ENCODE peak calls at places on chromosomes 3 and 15, in four cellular contexts. One of them, this sample, is unnamed.
A peak's percentile ranks its signal among the peaks of the same experiment; 100 is the strongest.

GRCh38 chr3:46925585-46925934 is 48.0 kb downstream of the PTH1R start:
- DNase-seq in cardiac fibroblast: no peak
- DNase-seq in HepG2: no peak
- DNase-seq in NB4: no peak
- DNase-seq in this sample: no peak

GRCh38 chr3:104988491-104988890 is 378.2 kb upstream of the ALCAM start:
- DNase-seq in cardiac fibroblast: peak; percentile 7
- DNase-seq in HepG2: no peak
- DNase-seq in NB4: no peak
- DNase-seq in this sample: no peak

GRCh38 chr15:80662129-80662528 is 33.0 kb upstream of the ABHD17C start:
- DNase-seq in cardiac fibroblast: no peak
- DNase-seq in HepG2: no peak
- DNase-seq in NB4: peak; percentile 11
- DNase-seq in this sample: no peak

GRCh38 chr3:194937751-194938358 is 252.2 kb downstream of the FAM43A start:
- DNase-seq in cardiac fibroblast: peak; percentile 29
- DNase-seq in HepG2: no peak
- DNase-seq in NB4: no peak
- DNase-seq in this sample: no peak

GRCh38 chr3:149368201-149368849 is 9.1 kb downstream of the TM4SF1 start:
- DNase-seq in cardiac fibroblast: peak; percentile 58
- DNase-seq in HepG2: no peak
- DNase-seq in NB4: no peak
- DNase-seq in this sample: no peak

GRCh38 chr3:131988209-131988608 is 46.6 kb downstream of the CPNE4 start:
- DNase-seq in cardiac fibroblast: no peak
- DNase-seq in HepG2: no peak
- DNase-seq in NB4: no peak
- DNase-seq in this sample: no peak

GRCh38 chr3:194572944-194573491 is 60.2 kb downstream of the TMEM44 start:
- DNase-seq in cardiac fibroblast: peak; percentile 93
- DNase-seq in HepG2: no peak
- DNase-seq in NB4: no peak
- DNase-seq in this sample: no peak

GRCh38 chr3:138941259-138941885 is 5.6 kb downstream of the FOXL2 start:
- DNase-seq in cardiac fibroblast: peak; percentile 60
- DNase-seq in HepG2: peak; percentile 44
- DNase-seq in NB4: peak; percentile 22
- DNase-seq in this sample: no peak

GRCh38 chr3:179732661-179733348 is 80.0 kb downstream of the USP13 start:
- DNase-seq in cardiac fibroblast: no peak
- DNase-seq in HepG2: peak; percentile 85
- DNase-seq in NB4: no peak
- DNase-seq in this sample: no peak

GRCh38 chr3:129228891-129229585 is 20.4 kb upstream of the COPG1 start:
- DNase-seq in cardiac fibroblast: peak; percentile 86
- DNase-seq in HepG2: peak; percentile 77
- DNase-seq in NB4: peak; percentile 26
- DNase-seq in this sample: peak; percentile 37

GRCh38 chr3:107954845-107955244 is 136.0 kb downstream of the CD47 start:
- DNase-seq in cardiac fibroblast: no peak
- DNase-seq in HepG2: no peak
- DNase-seq in NB4: peak; percentile 45
- DNase-seq in this sample: no peak

GRCh38 chr3:120816728-120817127 is 74.2 kb downstream of the GTF2E1 start:
- DNase-seq in cardiac fibroblast: no peak
- DNase-seq in HepG2: no peak
- DNase-seq in NB4: no peak
- DNase-seq in this sample: no peak

GRCh38 chr3:152083058-152083457 is 185.7 kb upstream of the MBNL1 start:
- DNase-seq in cardiac fibroblast: no peak
- DNase-seq in HepG2: no peak
- DNase-seq in NB4: no peak
- DNase-seq in this sample: no peak

GRCh38 chr15:31352911-31353811 is 26.5 kb downstream of the KLF13 start:
- DNase-seq in cardiac fibroblast: peak; percentile 78
- DNase-seq in HepG2: no peak
- DNase-seq in NB4: peak; percentile 92
- DNase-seq in this sample: peak; percentile 86

GRCh38 chr3:53071882-53072431 is 26.1 kb upstream of the SFMBT1 start:
- DNase-seq in cardiac fibroblast: no peak
- DNase-seq in HepG2: no peak
- DNase-seq in NB4: no peak
- DNase-seq in this sample: no peak

GRCh38 chr15:91961357-91961756 is 107.8 kb downstream of the SLCO3A1 start:
- DNase-seq in cardiac fibroblast: no peak
- DNase-seq in HepG2: no peak
- DNase-seq in NB4: no peak
- DNase-seq in this sample: no peak

GRCh38 chr15:71802770-71803169 is 7.6 kb upstream of the NR2E3 start:
- DNase-seq in cardiac fibroblast: no peak
- DNase-seq in HepG2: no peak
- DNase-seq in NB4: peak; percentile 14
- DNase-seq in this sample: no peak

GRCh38 chr15:100861511-100861991 is 18.1 kb upstream of the ALDH1A3 start:
- DNase-seq in cardiac fibroblast: peak; percentile 39
- DNase-seq in HepG2: no peak
- DNase-seq in NB4: no peak
- DNase-seq in this sample: no peak

GRCh38 chr3:186964071-186964470 is 33.7 kb downstream of the ST6GAL1 start:
- DNase-seq in cardiac fibroblast: no peak
- DNase-seq in HepG2: no peak
- DNase-seq in NB4: no peak
- DNase-seq in this sample: no peak

GRCh38 chr3:178297204-178297603 is 239.0 kb upstream of the KCNMB2 start:
- DNase-seq in cardiac fibroblast: peak; percentile 59
- DNase-seq in HepG2: no peak
- DNase-seq in NB4: no peak
- DNase-seq in this sample: no peak

GRCh38 chr15:31452595-31453557 is 126.2 kb downstream of the KLF13 start:
- DNase-seq in cardiac fibroblast: no peak
- DNase-seq in HepG2: no peak
- DNase-seq in NB4: no peak
- DNase-seq in this sample: no peak

GRCh38 chr15:94125131-94125530 is 106.2 kb upstream of the MCTP2 start:
- DNase-seq in cardiac fibroblast: peak; percentile 10
- DNase-seq in HepG2: no peak
- DNase-seq in NB4: no peak
- DNase-seq in this sample: no peak

DNA sequence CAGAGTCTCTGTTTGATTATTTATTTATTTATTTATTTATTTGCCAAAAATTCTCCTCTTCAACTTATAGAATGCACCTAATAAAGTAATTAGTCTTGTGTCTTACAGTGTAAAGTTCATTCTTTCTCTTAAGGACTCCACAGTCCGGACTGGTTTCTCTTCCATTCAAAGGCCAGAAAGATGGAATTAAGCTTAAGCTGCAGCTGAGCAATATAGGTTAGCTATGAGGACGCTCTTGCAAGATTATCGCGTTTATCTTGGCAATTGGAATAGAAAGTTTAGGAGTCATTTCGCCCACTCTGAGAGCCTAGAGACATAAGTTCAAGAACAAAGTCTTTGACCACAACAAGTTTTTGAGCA is 15.0 kb downstream of the TAGLN3 start:
- DNase-seq in cardiac fibroblast: no peak
- DNase-seq in HepG2: no peak
- DNase-seq in NB4: no peak
- DNase-seq in this sample: no peak
- H3K4me3 ChIP-seq in cardiac fibroblast: no peak overlapping the region
- H3K4me3 ChIP-seq in HepG2: no peak overlapping the region
- H3K4me3 ChIP-seq in NB4: no peak overlapping the region
- H3K4me3 ChIP-seq in this sample: no peak overlapping the region

GRCh38 chr3:29694783-29695182 is 413.9 kb downstream of the RBMS3 start:
- DNase-seq in cardiac fibroblast: peak; percentile 98
- DNase-seq in HepG2: peak; percentile 3
- DNase-seq in NB4: no peak
- DNase-seq in this sample: peak; percentile 94
- H3K4me3 ChIP-seq in cardiac fibroblast: no peak overlapping the region
- H3K4me3 ChIP-seq in HepG2: no peak overlapping the region
- H3K4me3 ChIP-seq in NB4: no peak overlapping the region
- H3K4me3 ChIP-seq in this sample: no peak overlapping the region

GRCh38 chr15:40308844-40309189 is 1.1 kb upstream of the PLCB2 start:
- DNase-seq in cardiac fibroblast: no peak
- DNase-seq in HepG2: no peak
- DNase-seq in NB4: peak; percentile 91
- DNase-seq in this sample: no peak
- H3K4me3 ChIP-seq in cardiac fibroblast: no peak overlapping the region
- H3K4me3 ChIP-seq in HepG2: peak overlapping the region; percentile 8
- H3K4me3 ChIP-seq in NB4: peak overlapping the region; percentile 34
- H3K4me3 ChIP-seq in this sample: no peak overlapping the region

DNA sequence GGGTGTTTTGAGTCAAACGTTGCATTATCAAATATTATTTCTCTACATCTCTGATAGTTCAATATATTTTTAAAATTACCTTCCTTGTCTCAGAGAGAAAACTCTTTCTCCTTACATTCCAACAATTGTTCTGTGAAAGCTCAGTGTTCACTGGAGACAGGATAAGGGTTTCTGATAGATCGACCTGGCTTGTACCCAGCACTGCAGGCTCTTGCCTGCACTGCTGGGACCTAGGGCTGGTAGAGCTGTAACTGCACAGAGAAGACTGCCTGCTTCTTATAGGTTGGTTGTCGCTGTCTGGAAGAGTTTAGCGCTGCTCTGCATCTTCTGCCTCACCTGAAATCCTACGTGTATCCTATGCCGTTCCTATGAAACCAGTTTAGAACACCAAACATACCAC is 249.9 kb upstream of the LRTM1 start:
- DNase-seq in cardiac fibroblast: no peak
- DNase-seq in HepG2: no peak
- DNase-seq in NB4: no peak
- DNase-seq in this sample: no peak
- H3K4me3 ChIP-seq in cardiac fibroblast: no peak overlapping the region
- H3K4me3 ChIP-seq in HepG2: no peak overlapping the region
- H3K4me3 ChIP-seq in NB4: no peak overlapping the region
- H3K4me3 ChIP-seq in this sample: no peak overlapping the region

GRCh38 chr3:126354776-126355175 is 2.4 kb downstream of the KLF15 start:
- DNase-seq in cardiac fibroblast: no peak
- DNase-seq in HepG2: no peak
- DNase-seq in NB4: no peak
- DNase-seq in this sample: no peak
- H3K4me3 ChIP-seq in cardiac fibroblast: no peak overlapping the region
- H3K4me3 ChIP-seq in HepG2: no peak overlapping the region
- H3K4me3 ChIP-seq in NB4: no peak overlapping the region
- H3K4me3 ChIP-seq in this sample: no peak overlapping the region